ENCODE peak calls at places on chromosomes 3 and 15, in five cellular contexts. N is aorta; Q is CD8-positive, alpha-beta T cell; Z is iPS DF 6.9; V is CD4-positive, alpha-beta T cell. Y is an unnamed sample.

GRCh38 chr3:141410408-141410807 is 42.1 kb downstream of the ZBTB38 start:
- DNase-seq in N (no peak), Q (no peak), Z (no peak), V (no peak), Y (no peak)

GRCh38 chr3:44478055-44478468 is 592 bp upstream of the ZNF445 start:
- DNase-seq in N (no peak), Q (no peak), Z (no peak), V (no peak), Y (no peak)

GRCh38 chr3:155076888-155077287 is 3.2 kb upstream of the MME start:
- DNase-seq in N (no peak), Q (no peak), Z (no peak), V (no peak), Y (no peak)

GRCh38 chr15:40873625-40874561 is at the start of gene RHOV:
- DNase-seq in N (peak), Q (no peak), Z (no peak), V (peak), Y (peak)

GRCh38 chr3:86990734-86991481 is at the start of gene VGLL3:
- DNase-seq in N (peak), Q (no peak), Z (peak), V (no peak), Y (peak)

GRCh38 chr3:23206371-23206770 is 3.2 kb downstream of the UBE2E2 start:
- DNase-seq in N (no peak), Q (no peak), Z (no peak), V (no peak), Y (no peak)

GRCh38 chr3:127050733-127051132 is 67.8 kb downstream of the PLXNA1 start:
- DNase-seq in N (peak), Q (no peak), Z (no peak), V (no peak), Y (no peak)

GRCh38 chr3:24641628-24642027 is 147.0 kb upstream of the THRB start:
- DNase-seq in N (no peak), Q (no peak), Z (no peak), V (no peak), Y (no peak)

GRCh38 chr3:116524455-116524854 is 79.2 kb upstream of the LSAMP start:
- DNase-seq in N (no peak), Q (no peak), Z (no peak), V (no peak), Y (no peak)

GRCh38 chr3:126413693-126414080 is 19.0 kb downstream of the CFAP100 start:
- DNase-seq in N (no peak), Q (no peak), Z (no peak), V (no peak), Y (no peak)

GRCh38 chr15:93048759-93049161 is 40.3 kb downstream of the RGMA start:
- DNase-seq in N (no peak), Q (no peak), Z (no peak), V (no peak), Y (no peak)

GRCh38 chr3:128494152-128494650 is 1.2 kb upstream of the GATA2 start:
- DNase-seq in N (no peak), Q (no peak), Z (no peak), V (no peak), Y (no peak)

GRCh38 chr15:92492556-92492955 is 98.9 kb downstream of the ST8SIA2 start:
- DNase-seq in N (no peak), Q (no peak), Z (no peak), V (no peak), Y (no peak)

GRCh38 chr3:114857281-114857680 is 289.8 kb downstream of the ZBTB20 start:
- DNase-seq in N (no peak), Q (no peak), Z (no peak), V (no peak), Y (no peak)

GRCh38 chr3:72177075-72178050 is 392.4 kb upstream of the PROK2 start:
- DNase-seq in N (peak), Q (no peak), Z (no peak), V (no peak), Y (no peak)

GRCh38 chr15:38477637-38478036 is 23.7 kb downstream of the FAM98B start:
- DNase-seq in N (no peak), Q (no peak), Z (no peak), V (no peak), Y (no peak)

GRCh38 chr15:85587707-85588441 is 206.9 kb downstream of the KLHL25 start:
- DNase-seq in N (no peak), Q (no peak), Z (no peak), V (no peak), Y (no peak)

GRCh38 chr3:126433496-126434263 is 39.0 kb downstream of the CFAP100 start:
- DNase-seq in N (no peak), Q (no peak), Z (no peak), V (no peak), Y (peak)

GRCh38 chr15:95912728-95913127 is 417.8 kb upstream of the NR2F2 start:
- DNase-seq in N (no peak), Q (no peak), Z (no peak), V (no peak), Y (no peak)

GRCh38 chr15:31352911-31353811 is 26.5 kb downstream of the KLF13 start:
- DNase-seq in N (peak), Q (no peak), Z (no peak), V (peak), Y (peak)

GRCh38 chr3:123153124-123153523 is 48.6 kb upstream of the SEC22A start:
- DNase-seq in N (no peak), Q (no peak), Z (no peak), V (no peak), Y (no peak)

GRCh38 chr3:63707731-63708130 is 55.3 kb downstream of the SNTN start:
- DNase-seq in N (no peak), Q (no peak), Z (no peak), V (no peak), Y (no peak)

GRCh38 chr15:28913171-28913765 is 27.5 kb downstream of the APBA2 start:
- DNase-seq in N (peak), Q (no peak), Z (no peak), V (no peak), Y (no peak)

GRCh38 chr3:37628711-37629301 is 232.9 kb upstream of the CTDSPL start:
- DNase-seq in N (no peak), Q (no peak), Z (no peak), V (no peak), Y (no peak)

GRCh38 chr15:83873966-83874365 is 220.0 kb downstream of the ADAMTSL3 start:
- DNase-seq in N (no peak), Q (no peak), Z (no peak), V (no peak), Y (no peak)

GRCh38 chr15:55344206-55344605 is 25.2 kb downstream of the PIGB start:
- DNase-seq in N (no peak), Q (no peak), Z (no peak), V (no peak), Y (no peak)

GRCh38 chr15:48555244-48555804 is 90.2 kb downstream of the FBN1 start:
- DNase-seq in N (no peak), Q (no peak), Z (no peak), V (no peak), Y (no peak)

GRCh38 chr15:67822537-67823370 is 2.6 kb upstream of the SKOR1 start:
- DNase-seq in N (no peak), Q (no peak), Z (no peak), V (no peak), Y (peak)

GRCh38 chr15:69979269-69979668 is 118.4 kb downstream of the TLE3 start:
- DNase-seq in N (no peak), Q (no peak), Z (no peak), V (no peak), Y (peak)

GRCh38 chr3:46162975-46163550 is 45.0 kb downstream of the CCR1 start:
- DNase-seq in N (no peak), Q (no peak), Z (no peak), V (no peak), Y (no peak)

GRCh38 chr15:57708047-57708446 is 1.5 kb downstream of the POLR2M start:
- DNase-seq in N (no peak), Q (no peak), Z (no peak), V (no peak), Y (no peak)
- H3K27ac ChIP-seq in N (no peak), Q (no peak), Z (no peak), V (peak), Y (no peak)

DNA sequence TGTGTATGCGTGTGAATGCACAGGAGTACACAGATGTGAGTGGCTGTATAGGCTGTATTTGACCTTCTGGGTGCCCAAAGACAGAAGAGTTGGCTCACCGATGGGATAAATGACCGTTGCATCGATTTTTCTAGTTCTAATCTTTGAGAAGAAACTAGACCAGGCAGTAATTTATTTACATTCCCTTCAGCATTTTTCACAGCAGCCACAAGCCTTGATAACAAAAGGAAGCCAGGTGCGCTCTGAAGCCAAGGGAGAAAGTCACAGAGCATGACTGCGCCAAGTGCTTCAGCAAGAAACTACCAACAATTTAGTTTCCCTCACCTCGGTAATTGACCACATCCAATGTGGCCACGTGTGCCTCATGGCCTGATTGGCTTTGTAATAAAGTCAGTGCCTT is 5.9 kb upstream of the FAM3D start:
- DNase-seq in N (no peak), Q (no peak), Z (no peak), V (no peak), Y (no peak)
- H3K27ac ChIP-seq in N (no peak), Q (no peak), Z (no peak), V (no peak), Y (no peak)

GRCh38 chr15:63380828-63381282 is 791 bp downstream of the CA12 start:
- DNase-seq in N (no peak), Q (no peak), Z (no peak), V (no peak), Y (no peak)
- H3K27ac ChIP-seq in N (no peak), Q (no peak), Z (no peak), V (no peak), Y (no peak)

DNA sequence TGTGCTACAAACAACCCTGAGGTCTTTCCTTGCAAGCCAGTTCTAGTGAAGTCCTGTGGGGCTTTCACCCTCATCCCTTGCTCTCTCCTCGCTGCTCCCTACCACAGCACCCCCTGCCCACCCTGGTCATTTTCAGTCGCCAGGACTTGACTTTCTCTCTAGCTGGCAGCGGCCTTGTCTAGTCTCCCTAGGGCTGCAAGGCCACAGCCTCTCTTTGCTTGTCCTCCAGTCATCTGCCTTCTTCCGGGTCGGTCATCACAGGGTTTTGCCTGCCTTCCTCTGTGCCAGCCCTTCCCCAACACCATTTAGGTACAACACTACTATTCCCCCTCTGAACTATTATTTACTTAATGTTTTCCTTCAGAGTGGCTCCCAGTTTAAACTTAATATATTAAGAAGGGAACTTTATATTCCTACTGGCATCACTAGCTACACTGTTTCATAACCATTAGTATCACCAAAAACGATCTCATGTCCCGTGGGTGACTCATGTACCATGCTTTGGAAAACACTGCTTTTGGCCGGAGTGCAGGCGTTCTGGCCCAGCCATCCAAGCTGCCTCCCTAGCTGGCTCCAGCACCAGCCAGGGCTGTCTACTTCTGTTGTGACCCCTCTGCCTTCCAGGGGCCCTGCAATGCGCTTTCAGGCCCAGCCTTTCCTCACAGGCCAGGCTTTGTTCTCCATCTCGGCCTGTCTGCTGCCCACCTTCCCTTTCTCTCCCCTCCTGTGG is 21.4 kb downstream of the FAH start:
- DNase-seq in N (peak), Q (no peak), Z (no peak), V (no peak), Y (no peak)
- H3K27ac ChIP-seq in N (peak), Q (no peak), Z (no peak), V (no peak), Y (no peak)

DNA sequence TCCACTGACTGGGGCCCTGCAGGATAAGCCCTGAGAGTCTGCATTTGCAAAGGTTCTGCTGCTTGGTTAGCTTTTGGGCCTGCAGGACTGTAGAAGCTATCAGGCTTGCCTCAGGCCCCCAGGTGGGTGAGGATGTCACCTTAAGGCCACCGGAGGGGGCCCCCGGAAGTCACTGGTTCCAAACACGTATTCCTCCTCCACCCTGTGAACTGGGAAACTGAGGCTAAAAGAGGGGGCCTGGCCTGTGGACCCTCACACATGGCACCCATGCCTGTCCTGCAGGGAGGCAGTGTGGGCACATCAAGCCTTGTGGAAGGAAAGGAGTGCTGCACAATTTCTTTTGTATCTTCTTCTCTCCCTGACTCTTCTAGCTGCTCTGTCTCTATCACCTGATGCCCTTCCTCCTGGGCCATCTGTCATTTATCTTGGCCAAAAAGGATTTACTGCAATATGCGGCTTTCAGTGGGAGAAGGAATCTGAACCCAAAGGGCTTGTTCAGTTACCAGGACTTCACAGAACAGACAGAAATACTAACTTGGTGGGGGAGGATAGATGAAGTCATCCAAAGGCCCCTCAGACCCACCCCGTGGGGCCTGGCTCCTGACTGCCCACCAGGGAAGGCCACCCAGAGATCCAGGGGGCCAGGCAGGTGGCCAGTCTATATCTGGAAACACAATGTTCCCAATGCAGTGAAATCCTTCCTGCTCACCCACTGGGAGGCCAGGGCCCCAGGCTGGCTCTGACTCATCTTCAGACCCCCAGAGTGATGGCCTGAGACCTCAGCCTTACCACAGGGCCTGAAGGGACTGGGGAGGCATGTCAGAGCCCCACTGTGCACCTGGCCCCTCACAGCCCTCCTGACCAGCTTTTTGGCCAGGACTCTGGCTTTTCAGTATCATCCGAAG is 18.3 kb downstream of the UBAP1L start:
- DNase-seq in N (no peak), Q (no peak), Z (no peak), V (no peak), Y (no peak)
- H3K27ac ChIP-seq in N (no peak), Q (no peak), Z (no peak), V (no peak), Y (no peak)

DNA sequence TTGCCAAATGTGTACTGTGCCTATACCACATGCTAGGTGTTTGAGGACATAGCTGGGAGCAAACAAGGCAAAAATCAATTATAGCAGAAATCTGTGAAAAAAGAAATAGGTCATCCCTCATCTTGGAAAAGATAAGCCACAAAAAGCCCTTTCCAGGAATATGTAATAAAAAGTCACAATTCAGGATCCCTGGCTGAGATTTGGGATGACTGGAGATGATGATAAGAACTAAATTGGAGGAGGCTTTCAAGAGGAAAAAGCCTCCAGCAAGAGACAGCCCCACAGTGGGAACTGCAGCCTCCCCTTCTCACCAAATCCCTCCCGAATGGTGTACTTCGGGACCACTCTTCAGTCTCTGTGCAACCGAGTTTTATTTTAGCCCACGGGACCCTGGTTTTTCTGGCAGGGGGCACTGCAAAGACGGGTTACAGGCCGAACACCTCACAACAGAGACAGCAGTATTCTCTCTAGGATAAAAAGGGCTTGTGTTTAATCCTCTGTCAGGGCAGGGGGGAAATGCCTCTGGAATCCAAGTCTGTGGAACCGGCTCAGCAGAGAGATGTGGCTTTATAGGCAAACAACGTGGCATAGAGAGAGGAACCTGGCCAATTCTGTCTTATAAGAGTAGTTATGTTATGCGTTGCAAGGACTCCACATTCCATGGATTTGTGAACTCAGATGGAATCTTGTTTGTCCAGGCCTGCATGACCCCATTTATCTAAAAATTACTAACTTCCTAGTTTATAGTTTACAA is 1.2 kb upstream of the LMCD1 start:
- DNase-seq in N (no peak), Q (no peak), Z (no peak), V (no peak), Y (no peak)
- H3K27ac ChIP-seq in N (peak), Q (no peak), Z (peak), V (no peak), Y (peak)

GRCh38 chr3:10955694-10956453 is 36.7 kb upstream of the SLC6A1 start:
- DNase-seq in N (peak), Q (no peak), Z (no peak), V (no peak), Y (no peak)

GRCh38 chr3:10956531-10956930 is 36.0 kb upstream of the SLC6A1 start:
- DNase-seq in N (no peak), Q (no peak), Z (no peak), V (no peak), Y (no peak)

GRCh38 chr3:10954740-10955139 is 37.8 kb upstream of the SLC6A1 start:
- DNase-seq in N (no peak), Q (no peak), Z (no peak), V (no peak), Y (no peak)

GRCh38 chr3:10957976-10958749 is 34.4 kb upstream of the SLC6A1 start:
- DNase-seq in N (no peak), Q (no peak), Z (no peak), V (no peak), Y (no peak)

DNA sequence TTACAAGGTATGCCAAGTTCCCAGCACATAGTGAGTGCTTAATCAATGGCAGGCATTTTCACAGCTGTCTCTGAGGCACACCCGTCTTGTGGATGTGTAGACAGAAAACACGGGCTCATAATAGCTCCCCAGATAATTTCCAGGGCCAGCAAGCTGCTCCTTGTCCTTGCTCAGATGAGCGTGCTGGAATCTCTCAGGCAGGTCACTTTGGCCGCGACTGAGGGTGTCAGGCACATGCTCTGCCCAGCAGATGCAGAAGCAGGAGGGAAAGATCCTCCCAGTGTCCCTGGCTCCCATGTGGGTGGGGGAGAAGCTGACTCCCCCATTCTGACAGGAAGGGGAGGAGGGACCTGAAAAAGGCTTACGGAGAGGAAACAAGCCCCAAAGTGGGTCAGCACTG is 35.6 kb upstream of the SLC6A1 start:
- DNase-seq in N (no peak), Q (no peak), Z (no peak), V (no peak), Y (no peak)
- H3K27ac ChIP-seq in N (no peak), Q (no peak), Z (no peak), V (no peak), Y (no peak)

GRCh38 chr3:177352424-177352823 is 155.1 kb upstream of the TBL1XR1 start:
- DNase-seq in N (no peak), Q (no peak), Z (no peak), V (no peak), Y (no peak)
- H3K27ac ChIP-seq in N (no peak), Q (no peak), Z (no peak), V (no peak), Y (peak)

DNA sequence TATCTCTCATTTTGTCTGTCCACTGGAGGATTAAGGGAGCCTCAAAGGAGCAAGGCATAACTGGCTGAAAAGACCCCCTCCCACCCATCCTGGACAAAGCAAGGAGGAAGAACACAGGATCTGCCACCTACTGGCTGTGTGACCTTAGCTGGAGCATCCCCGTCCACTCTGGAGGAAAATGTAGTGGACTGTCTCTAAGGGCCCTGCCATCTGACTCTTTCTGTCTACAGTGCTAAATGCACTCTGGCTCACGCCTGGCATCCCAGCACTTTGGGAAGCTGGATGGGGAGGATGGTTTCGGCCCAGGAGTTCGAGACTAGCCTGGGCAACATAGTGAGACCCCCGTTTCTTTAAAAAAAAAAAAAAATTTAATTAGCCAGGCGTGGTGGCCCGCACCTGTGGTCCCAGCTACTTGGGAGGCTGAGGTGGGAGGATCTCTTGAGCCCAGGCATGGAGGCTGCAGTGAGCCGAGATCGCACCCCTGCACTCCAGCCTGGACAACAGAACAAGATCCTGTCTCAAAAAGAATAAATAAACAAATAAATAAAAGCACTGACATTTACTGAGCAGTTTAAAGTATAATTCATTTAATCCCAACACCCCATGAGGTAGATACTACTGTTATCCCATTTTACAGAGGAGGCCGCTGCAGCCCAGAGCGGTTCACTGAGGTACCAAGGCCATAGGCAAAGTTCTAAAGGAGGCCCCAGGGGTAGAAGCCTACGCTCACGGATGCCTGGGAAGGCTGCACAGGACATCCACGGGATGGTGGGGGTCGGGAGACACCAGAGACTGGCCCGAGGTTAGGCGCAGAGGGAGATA is 1.1 kb downstream of the TBC1D2B start:
- DNase-seq in N (no peak), Q (no peak), Z (no peak), V (no peak), Y (no peak)
- H3K27ac ChIP-seq in N (no peak), Q (peak), Z (no peak), V (peak), Y (peak)

Y was measured in Peyer's patch.